ENCODE peak calls at places on chromosomes 6 and 20, in eight cellular contexts. U, C, I, W, B, L, A and H are unnamed samples.

GRCh38 chr6:77092971-77093370 is 370.3 kb downstream of the HTR1B start:
- DNase-seq in A (no peak), W (no peak), C (no peak), I (no peak), L (peak; percentile 95), B (no peak), U (no peak), H (peak; percentile 52)

GRCh38 chr6:2102966-2103365 is 142.4 kb downstream of the GMDS start:
- DNase-seq in C (no peak), A (no peak), B (no peak), W (no peak), I (no peak), U (no peak), L (no peak), H (no peak)

GRCh38 chr6:140371360-140371870 is 997.0 kb upstream of the CITED2 start:
- DNase-seq in U (no peak), L (peak; percentile 20), B (no peak), W (no peak), C (no peak), I (no peak), A (no peak), H (peak; percentile 38)

GRCh38 chr6:155188707-155189496 is 74.9 kb upstream of the CLDN20 start:
- DNase-seq in U (no peak), B (no peak), C (no peak), W (peak; percentile 93), I (no peak), L (peak; percentile 98), A (peak; percentile 62), H (peak; percentile 99)

GRCh38 chr6:135403584-135403983 is 94.0 kb downstream of the AHI1 start:
- DNase-seq in W (no peak), L (no peak), I (no peak), C (no peak), A (no peak), U (no peak), B (no peak), H (no peak)

GRCh38 chr6:39778581-39779270 is 13.4 kb upstream of the DAAM2 start:
- DNase-seq in C (no peak), I (no peak), L (peak; percentile 25), W (no peak), U (no peak), A (no peak), B (no peak), H (peak; percentile 81)

GRCh38 chr6:131116755-131117360 is 18.4 kb upstream of the AKAP7 start:
- DNase-seq in U (no peak), I (no peak), A (peak; percentile 44), W (peak; percentile 37), B (peak; percentile 78), L (peak; percentile 80), C (no peak), H (peak; percentile 63)

GRCh38 chr6:11908706-11909105 is 103.4 kb upstream of the HIVEP1 start:
- DNase-seq in C (no peak), U (no peak), L (no peak), I (no peak), W (no peak), B (no peak), A (no peak), H (no peak)

GRCh38 chr6:176766-177165 is 115.5 kb upstream of the DUSP22 start:
- DNase-seq in U (no peak), A (no peak), W (no peak), B (no peak), L (no peak), C (no peak), I (no peak), H (no peak)

GRCh38 chr20:41032243-41032642 is 3.6 kb downstream of the TOP1 start:
- DNase-seq in B (no peak), L (peak; percentile 42), A (no peak), I (no peak), W (no peak), U (no peak), C (no peak), H (no peak)

GRCh38 chr20:53763707-53764415 is 170.2 kb upstream of the ZNF217 start:
- DNase-seq in I (no peak), U (peak; percentile 71), C (no peak), L (peak; percentile 54), B (peak; percentile 89), A (no peak), W (no peak), H (peak; percentile 58)

GRCh38 chr6:148395583-148396101 is 53.0 kb downstream of the SASH1 start:
- DNase-seq in I (no peak), A (no peak), C (no peak), L (no peak), U (no peak), W (no peak), B (no peak), H (peak; percentile 84)

GRCh38 chr6:30841644-30842504 is 42.4 kb upstream of the DDR1 start:
- DNase-seq in W (no peak), U (no peak), B (no peak), C (no peak), I (no peak), L (peak; percentile 99), A (no peak), H (no peak)

GRCh38 chr6:89596056-89596455 is 42.5 kb downstream of the LYRM2 start:
- DNase-seq in C (no peak), U (no peak), B (no peak), W (no peak), I (no peak), A (no peak), L (no peak), H (no peak)

GRCh38 chr6:20417819-20418218 is 16.1 kb downstream of the E2F3 start:
- DNase-seq in I (no peak), U (no peak), W (no peak), B (no peak), A (no peak), L (no peak), C (no peak), H (no peak)

GRCh38 chr20:20455945-20456344 is 88.0 kb downstream of the INSM1 start:
- DNase-seq in B (no peak), U (no peak), I (no peak), W (no peak), C (no peak), L (no peak), A (no peak), H (no peak)

DNA sequence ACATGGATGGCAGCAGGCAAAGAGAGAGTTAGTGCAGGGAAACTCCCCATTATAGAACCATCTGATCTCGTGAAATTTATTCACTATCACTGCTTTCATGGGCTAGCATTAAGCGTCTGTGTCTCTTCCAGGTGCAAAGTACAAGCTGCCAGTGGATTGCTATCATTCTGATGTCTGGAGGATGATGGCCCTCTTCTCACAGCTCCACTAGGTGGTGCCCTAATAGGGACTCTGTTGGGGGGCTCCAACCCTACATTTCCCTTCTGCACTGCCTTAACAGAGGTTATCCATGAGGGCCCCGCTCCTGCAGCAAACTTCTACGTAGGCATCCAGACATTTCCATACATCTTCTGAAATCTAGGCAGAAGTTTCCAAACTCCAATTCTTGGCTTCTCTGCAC is 347.8 kb upstream of the HS3ST5 start:
- DNase-seq in W (no peak), I (no peak), C (no peak), L (no peak), U (no peak), B (peak; percentile 30), A (no peak), H (no peak)
- TF ChIP-seq CTCF in W (no peak), I (no peak), C (no peak), L (no peak), U (peak; percentile 58), B (peak; percentile 52), A (no peak), H (no peak)

GRCh38 chr20:13221673-13222318 is 722 bp downstream of the ISM1 start:
- DNase-seq in B (peak; percentile 83), W (peak; percentile 76), I (peak; percentile 80), A (peak; percentile 61), C (peak; percentile 40), L (peak; percentile 59), U (peak; percentile 75), H (peak; percentile 51)
- TF ChIP-seq CTCF in B (no peak), W (no peak), I (peak; percentile 59), A (no peak), C (peak; percentile 11), L (peak; percentile 10), U (peak; percentile 28), H (no peak)

GRCh38 chr6:56713285-56713684 is 70.6 kb upstream of the DST start:
- DNase-seq in I (no peak), C (peak; percentile 54), U (peak; percentile 39), A (peak; percentile 67), W (peak; percentile 84), L (peak; percentile 78), B (no peak), H (peak; percentile 84)

GRCh38 chr6:56709650-56710049 is 67.0 kb upstream of the DST start:
- DNase-seq in W (no peak), A (no peak), U (no peak), B (peak; percentile 50), C (no peak), L (no peak), I (no peak), H (no peak)

GRCh38 chr6:56710967-56711366 is 68.3 kb upstream of the DST start:
- DNase-seq in U (no peak), W (no peak), C (no peak), B (no peak), L (no peak), A (no peak), I (no peak), H (no peak)

GRCh38 chr6:56706981-56707726 is 64.5 kb upstream of the DST start:
- DNase-seq in I (no peak), U (no peak), A (no peak), C (no peak), W (no peak), B (no peak), L (no peak), H (no peak)

GRCh38 chr6:56708810-56709597 is 66.3 kb upstream of the DST start:
- DNase-seq in A (peak; percentile 66), B (peak; percentile 81), I (no peak), U (no peak), L (peak; percentile 86), W (peak; percentile 68), C (no peak), H (peak; percentile 85)
- TF ChIP-seq CTCF in A (peak; percentile 69), B (peak; percentile 82), I (peak; percentile 82), U (peak; percentile 83), L (peak; percentile 51), W (peak; percentile 52), C (peak; percentile 64), H (peak; percentile 63)

DNA sequence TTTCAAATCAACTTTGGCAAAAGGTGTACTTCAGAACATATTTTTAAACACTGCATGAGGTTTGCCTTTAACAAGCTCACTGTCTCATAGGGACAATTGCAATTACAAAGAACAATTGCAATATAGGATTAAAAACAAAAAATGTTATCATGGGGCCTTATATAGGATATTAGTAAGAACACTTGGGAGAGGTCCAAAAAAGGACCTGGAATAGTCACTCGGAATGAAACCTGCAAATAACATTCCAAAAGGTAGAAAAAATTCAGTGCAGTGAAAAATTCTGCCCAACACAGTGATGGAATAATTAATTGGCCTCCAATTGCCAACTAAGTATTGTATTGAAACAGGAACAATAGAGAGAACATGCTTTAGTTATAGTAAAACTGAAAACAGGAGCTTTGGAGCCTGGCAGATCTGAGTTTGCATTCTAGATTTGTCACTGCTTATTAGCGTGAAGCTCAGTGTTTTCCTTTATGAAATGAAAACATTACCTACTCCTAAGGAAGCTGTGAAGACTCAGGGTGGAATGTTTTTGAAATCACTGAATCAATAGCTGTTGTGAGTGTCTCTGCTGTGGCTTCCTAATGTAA is 172.6 kb upstream of the BMP5 start:
- DNase-seq in W (no peak), B (no peak), U (no peak), I (no peak), L (no peak), A (no peak), C (no peak), H (no peak)
- TF ChIP-seq CTCF in W (no peak), B (no peak), U (no peak), I (no peak), L (no peak), A (no peak), C (no peak), H (no peak)